ENCODE peak calls at places on chromosomes 3 and 15, in eight cellular contexts. S, B, X, V, G, N, H and J are unnamed samples.

GRCh38 chr3:77825045-77825827 is 785.3 kb downstream of the ROBO2 start:
- DNase-seq in V (peak), S (peak), H (no peak), X (peak), G (peak), N (no peak), B (no peak), J (no peak)

GRCh38 chr3:131004603-131005002 is 22.0 kb downstream of the ASTE1 start:
- DNase-seq in S (no peak), G (no peak), V (no peak), X (no peak), H (no peak), B (no peak), N (no peak), J (no peak)

GRCh38 chr15:101204744-101205535 is 46.9 kb downstream of the CHSY1 start:
- DNase-seq in S (no peak), H (no peak), B (no peak), G (no peak), V (no peak), N (no peak), X (no peak), J (no peak)

GRCh38 chr15:74274485-74275038 is 38.4 kb downstream of the CCDC33 start:
- DNase-seq in X (no peak), S (no peak), B (no peak), N (no peak), V (no peak), G (no peak), H (no peak), J (no peak)

GRCh38 chr3:59192473-59192872 is 142.6 kb upstream of the CFAP20DC start:
- DNase-seq in S (peak), N (no peak), H (no peak), X (no peak), G (no peak), V (no peak), B (no peak), J (no peak)

GRCh38 chr3:60399861-60400845 is 851.1 kb downstream of the FHIT start:
- DNase-seq in V (no peak), X (no peak), G (no peak), H (no peak), B (no peak), S (no peak), N (no peak), J (no peak)

GRCh38 chr3:14780927-14781507 is 37.7 kb upstream of the FGD5 start:
- DNase-seq in B (peak), H (no peak), V (peak), S (peak), X (no peak), G (peak), N (peak), J (no peak)

GRCh38 chr3:59127071-59127470 is 77.2 kb upstream of the CFAP20DC start:
- DNase-seq in X (no peak), V (no peak), N (no peak), B (no peak), G (no peak), H (no peak), S (peak), J (no peak)

GRCh38 chr3:21642433-21642832 is 108.6 kb downstream of the ZNF385D start:
- DNase-seq in S (no peak), X (no peak), H (no peak), B (no peak), V (no peak), N (no peak), G (no peak), J (no peak)

GRCh38 chr3:186679151-186679550 is 13.3 kb downstream of the HRG start:
- DNase-seq in S (no peak), H (no peak), V (no peak), G (no peak), B (no peak), N (no peak), X (no peak), J (no peak)

GRCh38 chr15:70586241-70586640 is 177.1 kb downstream of the UACA start:
- DNase-seq in S (no peak), G (no peak), B (no peak), X (no peak), N (no peak), V (no peak), H (no peak), J (no peak)

GRCh38 chr15:37204698-37205097 is 104.3 kb upstream of the MEIS2 start:
- DNase-seq in N (no peak), V (no peak), H (no peak), X (no peak), S (peak), B (no peak), G (no peak), J (no peak)

GRCh38 chr3:51500632-51501131 is 867 bp upstream of the DCAF1 start:
- DNase-seq in H (no peak), S (no peak), G (peak), V (peak), N (peak), B (peak), X (no peak), J (no peak)

GRCh38 chr15:88646088-88646405 is 7.2 kb downstream of the ISG20 start:
- DNase-seq in B (no peak), S (no peak), H (no peak), X (no peak), G (no peak), V (no peak), N (no peak), J (no peak)

GRCh38 chr3:117750674-117751073 is 1041.1 kb downstream of the TUSC7 start:
- DNase-seq in H (no peak), G (no peak), X (no peak), N (no peak), S (no peak), B (no peak), V (no peak), J (no peak)

GRCh38 chr3:72258786-72259185 is 473.8 kb upstream of the PROK2 start:
- DNase-seq in G (peak), X (no peak), H (no peak), N (no peak), S (no peak), B (no peak), V (peak), J (no peak)

GRCh38 chr15:58932791-58933310 is 628 bp downstream of the SLTM start:
- DNase-seq in S (no peak), H (no peak), N (peak), V (no peak), X (no peak), G (peak), B (peak), J (no peak)

GRCh38 chr3:144552642-144553041 is 581.0 kb downstream of the DIPK2A start:
- DNase-seq in X (no peak), N (no peak), G (no peak), V (no peak), S (no peak), H (no peak), B (no peak), J (no peak)

GRCh38 chr15:94804613-94805012 is 573.3 kb downstream of the MCTP2 start:
- DNase-seq in X (no peak), S (no peak), G (no peak), H (no peak), B (no peak), V (no peak), N (no peak), J (no peak)

GRCh38 chr15:97978408-97979130 is 18.1 kb downstream of the ARRDC4 start:
- DNase-seq in N (peak), B (no peak), S (no peak), X (no peak), G (no peak), H (no peak), V (no peak), J (no peak)

GRCh38 chr3:160545481-160545880 is 19.9 kb downstream of the KPNA4 start:
- DNase-seq in H (no peak), V (no peak), G (no peak), B (no peak), N (no peak), X (no peak), S (no peak), J (no peak)

GRCh38 chr3:123390865-123391613 is 57.9 kb downstream of the ADCY5 start:
- DNase-seq in H (peak), X (no peak), V (no peak), B (no peak), N (no peak), S (no peak), G (no peak), J (no peak)

GRCh38 chr15:78691167-78691872 is 50.3 kb upstream of the CHRNB4 start:
- DNase-seq in V (peak), S (no peak), N (no peak), X (no peak), B (no peak), G (no peak), H (no peak), J (no peak)

GRCh38 chr15:58462547-58462946 is 30.8 kb downstream of the LIPC start:
- DNase-seq in X (no peak), S (no peak), B (no peak), H (no peak), N (no peak), V (no peak), G (no peak), J (no peak)

GRCh38 chr15:72925661-72926060 is 126.6 kb upstream of the NEO1 start:
- DNase-seq in B (no peak), H (no peak), X (no peak), N (no peak), G (no peak), V (no peak), S (no peak), J (no peak)

GRCh38 chr15:72919936-72920455 is 132.3 kb upstream of the NEO1 start:
- DNase-seq in N (no peak), X (no peak), H (no peak), G (no peak), B (no peak), V (no peak), S (no peak), J (no peak)

GRCh38 chr15:72927451-72927850 is 124.8 kb upstream of the NEO1 start:
- DNase-seq in N (no peak), H (no peak), G (no peak), S (no peak), V (no peak), B (no peak), X (no peak), J (no peak)

DNA sequence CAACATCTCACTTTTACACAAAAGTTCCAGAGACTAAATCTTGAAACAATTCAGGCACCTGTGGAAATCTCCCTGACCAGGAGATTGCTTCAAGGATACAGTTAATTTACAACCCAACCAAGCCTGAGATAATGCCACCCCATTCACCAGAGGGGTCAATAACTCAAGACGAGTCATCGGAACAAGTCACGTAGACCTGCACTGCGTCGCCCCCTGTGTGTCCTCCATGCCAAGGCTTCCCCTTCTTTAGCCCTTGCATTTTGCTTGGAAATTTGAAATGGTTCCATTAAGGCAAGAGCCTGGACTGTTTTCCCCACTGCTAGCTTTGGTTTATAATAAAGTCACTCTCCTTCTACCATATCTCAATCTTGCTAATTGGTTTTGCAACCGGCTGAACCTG is 129.0 kb upstream of the NEO1 start:
- DNase-seq in G (no peak), V (no peak), S (no peak), H (no peak), B (no peak), X (no peak), N (no peak), J (no peak)
- H3K27ac ChIP-seq in G (no peak), V (no peak), S (no peak), H (no peak), B (no peak), X (no peak), N (no peak), J (no peak)

GRCh38 chr15:41493205-41493901 is at the start of gene ITPKA:
- DNase-seq in S (peak), B (peak), V (peak), H (peak), N (peak), G (peak), X (no peak), J (no peak)
- TF ChIP-seq POLR2A in S (no peak), B (peak), V (no peak), H (no peak), N (peak), G (peak), X (no peak), J (no peak)

DNA sequence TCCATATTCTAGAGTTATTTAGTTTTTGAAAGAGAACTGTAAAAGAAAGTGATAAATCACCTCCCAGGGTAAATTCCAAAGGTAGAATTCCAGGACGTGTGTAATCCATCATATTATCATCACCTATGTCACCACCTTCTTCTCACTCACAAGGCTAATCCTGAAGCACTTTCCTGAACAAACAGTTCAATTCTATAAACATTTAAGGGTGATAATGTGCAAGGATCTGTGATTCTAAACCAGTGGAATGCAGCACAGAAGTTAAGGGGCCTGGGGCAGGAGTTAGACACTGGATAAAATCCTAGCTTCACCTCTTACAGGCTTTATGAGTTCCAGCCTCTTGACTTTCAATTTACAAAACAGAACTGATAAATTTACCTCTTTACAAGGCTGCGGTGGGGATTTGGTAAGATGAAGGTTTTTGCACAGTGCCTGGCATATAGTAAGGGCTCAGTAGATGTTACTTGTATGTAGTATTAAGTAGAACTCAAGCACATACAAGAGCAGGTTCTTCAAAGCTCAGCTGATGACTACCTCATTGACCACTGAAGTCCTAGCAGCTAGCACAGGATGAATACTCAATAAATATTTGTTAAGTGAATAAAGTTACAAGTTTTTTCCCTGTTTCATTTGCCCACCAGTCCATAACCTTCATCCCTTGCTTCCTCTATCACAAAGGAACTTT is 47.3 kb upstream of the CCDC80 start:
- DNase-seq in X (no peak), G (no peak), N (no peak), H (no peak), S (peak), B (no peak), V (no peak), J (no peak)
- H3K27ac ChIP-seq in X (no peak), G (no peak), N (no peak), H (no peak), S (peak), B (no peak), V (no peak), J (peak)

GRCh38 chr15:67882487-67883227 is 42.8 kb upstream of the RNU6-1 start:
- DNase-seq in B (no peak), N (no peak), V (no peak), H (no peak), G (no peak), X (no peak), S (peak), J (peak)

GRCh38 chr15:67884009-67884408 is 44.2 kb upstream of the RNU6-1 start:
- DNase-seq in H (no peak), V (no peak), N (no peak), G (no peak), B (no peak), X (no peak), S (no peak), J (no peak)

GRCh38 chr15:67883228-67883773 is 43.5 kb upstream of the RNU6-1 start:
- DNase-seq in G (no peak), B (no peak), H (no peak), X (no peak), N (no peak), S (no peak), V (no peak), J (peak)

GRCh38 chr15:67885848-67886247 is 46.0 kb upstream of the RNU6-1 start:
- DNase-seq in N (no peak), X (no peak), H (no peak), S (no peak), V (no peak), G (no peak), B (no peak), J (no peak)

GRCh38 chr15:67884514-67885225 is 44.8 kb upstream of the RNU6-1 start:
- DNase-seq in N (peak), V (peak), X (peak), B (peak), S (peak), H (peak), G (peak), J (peak)
- TF ChIP-seq POLR2A in N (peak), V (no peak), X (no peak), B (no peak), S (peak), H (peak), G (no peak), J (no peak)

GRCh38 chr15:79769933-79770332 is 126.9 kb downstream of the MTHFS start:
- DNase-seq in G (no peak), V (no peak), N (no peak), B (no peak), H (no peak), S (no peak), X (no peak), J (no peak)

DNA sequence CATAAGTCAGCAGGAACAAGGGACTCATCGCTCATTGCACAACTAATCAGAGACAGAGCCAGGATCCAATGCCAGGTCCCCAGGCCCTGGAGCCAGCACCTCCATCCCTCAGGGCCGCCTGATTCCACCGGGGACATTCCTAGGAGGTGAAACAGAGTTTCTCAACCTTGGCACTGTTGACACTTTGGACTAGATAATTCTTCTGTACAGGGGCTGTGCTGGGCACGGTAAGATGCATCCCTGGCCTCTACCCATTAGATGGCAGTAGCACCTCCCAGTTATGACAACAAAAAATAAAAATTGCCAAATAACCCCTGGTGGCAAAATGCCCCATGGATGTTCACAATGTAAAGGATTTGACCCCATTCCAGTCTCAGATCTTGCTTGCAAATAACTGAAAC is 127.7 kb downstream of the MTHFS start:
- DNase-seq in G (no peak), H (no peak), X (no peak), V (no peak), S (peak), N (no peak), B (no peak), J (no peak)
- H3K27ac ChIP-seq in G (no peak), H (no peak), X (no peak), V (no peak), S (no peak), N (no peak), B (no peak), J (no peak)

DNA sequence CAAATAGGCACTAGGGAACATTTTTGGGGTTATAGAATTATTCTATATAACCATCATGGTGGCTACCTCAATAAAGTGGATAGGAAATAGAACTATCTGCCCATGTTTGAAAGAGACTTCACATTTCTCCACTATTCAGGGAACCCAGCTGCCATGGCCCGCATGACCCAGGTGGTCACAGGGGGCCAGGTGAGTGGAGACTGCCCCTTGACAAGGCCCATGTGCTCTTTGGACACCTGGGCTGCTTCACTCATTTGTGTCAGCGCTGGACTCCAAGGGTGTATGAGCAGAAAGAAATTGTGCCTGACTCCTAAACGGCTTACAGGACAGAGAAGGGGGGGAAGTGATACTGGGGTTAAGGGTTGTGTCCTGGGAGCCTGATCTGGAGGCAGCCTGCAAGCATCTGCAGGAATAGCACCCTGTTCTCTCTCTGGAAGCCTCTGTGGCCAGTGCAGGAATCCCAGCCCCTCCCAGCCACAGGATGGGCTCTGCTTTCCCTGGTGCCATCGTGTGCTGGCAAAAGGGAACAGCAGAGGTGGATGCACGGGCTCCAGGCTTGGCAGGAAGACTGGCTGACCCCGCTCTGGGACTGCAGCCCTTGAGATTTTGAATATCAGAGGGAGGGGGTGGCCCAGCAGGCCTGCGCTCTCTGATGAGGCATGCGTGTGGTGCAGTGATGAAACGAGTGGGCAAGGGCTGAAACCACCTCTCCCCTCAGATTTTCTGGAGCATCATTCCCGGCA is 9.1 kb upstream of the C3orf22 start:
- DNase-seq in B (no peak), S (peak), G (no peak), N (no peak), X (no peak), H (no peak), V (no peak), J (peak)
- TF ChIP-seq POLR2A in B (no peak), S (no peak), G (no peak), N (no peak), X (no peak), H (no peak), V (no peak), J (no peak)

GRCh38 chr3:4949659-4950058 is 29.6 kb upstream of the BHLHE40 start:
- DNase-seq in B (no peak), N (no peak), X (no peak), H (no peak), G (no peak), V (no peak), S (no peak), J (no peak)

GRCh38 chr3:4950351-4950784 is 28.9 kb upstream of the BHLHE40 start:
- DNase-seq in S (no peak), H (no peak), V (no peak), N (peak), X (no peak), G (no peak), B (no peak), J (no peak)

GRCh38 chr3:4953119-4953518 is 26.1 kb upstream of the BHLHE40 start:
- DNase-seq in N (no peak), X (no peak), G (no peak), H (no peak), V (no peak), S (no peak), B (no peak), J (no peak)

GRCh38 chr3:4949004-4949403 is 30.2 kb upstream of the BHLHE40 start:
- DNase-seq in V (no peak), B (no peak), X (no peak), S (no peak), H (no peak), G (no peak), N (no peak), J (no peak)

GRCh38 chr3:4950948-4951347 is 28.3 kb upstream of the BHLHE40 start:
- DNase-seq in G (no peak), B (no peak), N (no peak), H (no peak), S (peak), V (no peak), X (no peak), J (no peak)
- H3K27ac ChIP-seq in G (no peak), B (no peak), N (no peak), H (no peak), S (peak), V (no peak), X (no peak), J (no peak)